ENCODE peak calls at places on chromosomes 1 and 21, in four cellular contexts. C, O, B and Q are unnamed samples.

GRCh38 chr1:199685369-199685768 is 342.1 kb upstream of the NR5A2 start:
- DNase-seq in C (no peak), O (no peak), B (no peak), Q (no peak)

GRCh38 chr21:41361053-41361785 is 608 bp upstream of the MX2 start:
- DNase-seq in C (peak; percentile 17), O (peak; percentile 58), B (no peak), Q (no peak)

GRCh38 chr1:109516872-109517271 is 7.3 kb upstream of the AMIGO1 start:
- DNase-seq in C (no peak), B (no peak), O (no peak), Q (no peak)

GRCh38 chr1:109370712-109371270 is 26.9 kb downstream of the SORT1 start:
- DNase-seq in C (no peak), B (no peak), O (no peak), Q (no peak)

GRCh38 chr1:25799758-25800537 is at the start of gene SELENON:
- DNase-seq in O (peak; percentile 75), C (peak; percentile 42), B (peak; percentile 88), Q (no peak)

GRCh38 chr1:154750681-154751665 is 119.1 kb downstream of the KCNN3 start:
- DNase-seq in O (no peak), B (no peak), C (no peak), Q (peak; percentile 79)

GRCh38 chr21:37891953-37892352 is 24.3 kb downstream of the KCNJ6 start:
- DNase-seq in O (no peak), B (no peak), C (no peak), Q (no peak)

GRCh38 chr1:70112838-70113237 is 92.5 kb downstream of the LRRC40 start:
- DNase-seq in C (no peak), B (no peak), O (no peak), Q (no peak)

GRCh38 chr1:204602871-204603542 is 82.5 kb downstream of the LRRN2 start:
- DNase-seq in B (no peak), O (no peak), C (no peak), Q (no peak)

GRCh38 chr1:203826175-203826574 is 30.8 kb downstream of the ZBED6 start:
- DNase-seq in O (no peak), B (no peak), C (no peak), Q (no peak)

GRCh38 chr1:7621334-7622219 is 149.5 kb upstream of the VAMP3 start:
- DNase-seq in B (no peak), C (no peak), O (no peak), Q (no peak)

GRCh38 chr1:114153621-114154145 is at the start of gene SYT6:
- DNase-seq in O (no peak), B (no peak), C (no peak), Q (peak; percentile 65)

GRCh38 chr1:39672551-39672947 is 642 bp upstream of the NT5C1A start:
- DNase-seq in O (no peak), B (no peak), C (no peak), Q (no peak)

GRCh38 chr1:115507256-115507589 is 134.5 kb upstream of the VANGL1 start:
- DNase-seq in C (no peak), B (no peak), O (no peak), Q (no peak)

GRCh38 chr1:20154306-20154831 is 15.2 kb downstream of the PLA2G2F start:
- DNase-seq in B (no peak), O (no peak), C (no peak), Q (no peak)

GRCh38 chr1:201999625-202000238 is 10.7 kb upstream of the ELF3 start:
- DNase-seq in C (no peak), B (no peak), O (no peak), Q (no peak)

GRCh38 chr1:89692601-89693503 is 59.9 kb downstream of the LRRC8C start:
- DNase-seq in C (no peak), B (peak; percentile 47), O (no peak), Q (no peak)

GRCh38 chr1:26161408-26162219 is 2.7 kb downstream of the FAM110D start:
- DNase-seq in O (peak; percentile 64), C (no peak), B (peak; percentile 77), Q (no peak)

GRCh38 chr1:207825719-207826556 is 74.1 kb downstream of the CD46 start:
- DNase-seq in O (peak; percentile 84), B (peak; percentile 79), C (peak; percentile 54), Q (peak; percentile 93)

GRCh38 chr21:38780879-38781278 is 24.9 kb upstream of the ETS2 start:
- DNase-seq in C (no peak), B (no peak), O (no peak), Q (no peak)

GRCh38 chr21:16536661-16537359 is 807.0 kb downstream of the USP25 start:
- DNase-seq in B (no peak), C (no peak), O (no peak), Q (no peak)

GRCh38 chr1:150151291-150152181 is 1.8 kb downstream of the PLEKHO1 start:
- DNase-seq in C (no peak), O (no peak), B (peak; percentile 39), Q (no peak)

GRCh38 chr1:208880433-208881100 is 636.4 kb upstream of the PLXNA2 start:
- DNase-seq in O (no peak), C (peak; percentile 36), B (no peak), Q (peak; percentile 24)

GRCh38 chr1:9078035-9078948 is 8.9 kb upstream of the SLC2A5 start:
- DNase-seq in C (no peak), O (no peak), B (no peak), Q (no peak)

GRCh38 chr1:89361681-89362080 is 2.2 kb upstream of the GBP6 start:
- DNase-seq in O (no peak), B (no peak), C (no peak), Q (no peak)

GRCh38 chr21:29005696-29006095 is 13.0 kb upstream of the LTN1 start:
- DNase-seq in B (no peak), C (no peak), O (no peak), Q (no peak)

GRCh38 chr21:34526618-34527290 is 14.7 kb upstream of the KCNE1 start:
- DNase-seq in C (peak; percentile 88), O (peak; percentile 79), B (peak; percentile 86), Q (no peak)

GRCh38 chr1:81314497-81314896 is 486.2 kb upstream of the ADGRL2 start:
- DNase-seq in B (no peak), C (no peak), O (no peak), Q (no peak)

GRCh38 chr1:38153426-38154088 is 107.0 kb upstream of the POU3F1 start:
- DNase-seq in O (no peak), B (no peak), C (no peak), Q (no peak)

GRCh38 chr1:183593356-183593755 is 3.1 kb upstream of the NCF2 start:
- DNase-seq in C (no peak), B (no peak), O (no peak), Q (no peak)

GRCh38 chr1:225498539-225499135 is 70.8 kb upstream of the LBR start:
- DNase-seq in O (no peak), C (no peak), B (no peak), Q (no peak)

GRCh38 chr1:42837742-42838141 is 8.7 kb upstream of the ZNF691 start:
- DNase-seq in B (no peak), C (no peak), O (no peak), Q (no peak)
- TF ChIP-seq POLR2A in B (no peak), C (no peak), O (no peak), Q (no peak)

GRCh38 chr1:108049083-108049819 is 84.3 kb upstream of the VAV3 start:
- DNase-seq in B (peak; percentile 38), C (no peak), O (no peak), Q (peak; percentile 91)
- TF ChIP-seq CTCF in B (no peak), C (peak; percentile 31), O (peak; percentile 23), Q (no peak)

DNA sequence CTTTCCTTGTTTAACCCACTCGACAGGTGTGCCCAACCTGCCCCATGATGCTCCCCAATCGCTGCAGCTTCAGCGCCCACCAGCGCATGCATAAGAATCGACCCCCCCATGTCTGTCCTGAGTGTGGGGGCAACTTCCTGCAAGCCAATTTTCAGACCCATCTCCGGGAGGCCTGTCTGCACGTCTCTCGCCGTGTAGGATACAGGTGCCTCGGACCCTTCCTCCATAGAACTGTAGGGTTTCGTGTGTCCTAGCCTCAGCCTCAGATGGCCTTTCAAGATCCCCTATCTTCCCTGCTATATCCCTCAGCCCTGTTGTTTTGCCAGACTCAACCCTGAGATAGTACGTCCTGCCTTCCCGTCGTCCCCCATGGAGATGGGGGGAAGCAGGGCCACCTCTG is 6.4 kb downstream of the ZNF687 start:
- DNase-seq in O (no peak), B (no peak), C (no peak), Q (no peak)
- TF ChIP-seq POLR2A in O (no peak), B (no peak), C (no peak), Q (no peak)

DNA sequence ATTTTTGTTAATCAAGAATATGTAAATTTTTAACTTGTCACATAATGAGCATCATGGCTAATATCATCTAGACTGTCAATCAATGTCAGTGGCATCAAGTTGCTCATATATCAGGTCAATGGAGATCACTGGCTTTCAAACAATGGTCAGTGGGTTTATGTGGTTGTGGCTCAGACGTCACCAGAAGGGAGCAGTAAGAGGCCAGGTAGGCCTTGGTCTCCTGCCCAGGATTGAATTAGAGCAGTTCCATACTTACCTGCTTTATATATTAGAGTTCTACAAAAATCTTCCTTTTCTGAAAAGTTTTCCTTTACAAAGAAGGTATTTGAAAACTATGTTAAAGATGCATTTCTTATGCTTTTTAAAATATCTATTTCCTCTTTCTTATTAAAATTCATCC is 206.3 kb upstream of the B3GALT2 start:
- DNase-seq in C (no peak), O (no peak), B (no peak), Q (no peak)
- TF ChIP-seq CTCF in C (no peak), O (no peak), B (no peak), Q (no peak)

GRCh38 chr1:235971571-235972315 is 93.1 kb downstream of the NID1 start:
- DNase-seq in C (peak; percentile 89), B (peak; percentile 92), O (peak; percentile 88), Q (peak; percentile 98)
- TF ChIP-seq POLR2A in C (no peak), B (no peak), O (peak; percentile 34), Q (peak; percentile 12)

GRCh38 chr1:212261361-212261929 is 23.8 kb upstream of the PPP2R5A start:
- DNase-seq in O (no peak), B (no peak), C (no peak), Q (no peak)
- TF ChIP-seq CTCF in O (no peak), B (no peak), C (no peak), Q (no peak)